ENCODE peak calls at places on chromosomes 5 and 9, in six cellular contexts. One of them, this sample, is unnamed.

GRCh38 chr5:176671399-176671798 is 24.1 kb downstream of the TSPAN17 start:
- DNase-seq in HepG2: no peak
- DNase-seq in SK-N-SH: no peak
- DNase-seq in H1: no peak
- DNase-seq in GM12878: no peak
- DNase-seq in K562: no peak
- DNase-seq in this sample: no peak

GRCh38 chr9:86064220-86064619 is 35.1 kb downstream of the GOLM1 start:
- DNase-seq in HepG2: no peak
- DNase-seq in SK-N-SH: no peak
- DNase-seq in H1: no peak
- DNase-seq in GM12878: no peak
- DNase-seq in K562: no peak
- DNase-seq in this sample: no peak

GRCh38 chr5:169979871-169980270 is 424 bp downstream of the INSYN2B start:
- DNase-seq in HepG2: no peak
- DNase-seq in SK-N-SH: no peak
- DNase-seq in H1: no peak
- DNase-seq in GM12878: no peak
- DNase-seq in K562: no peak
- DNase-seq in this sample: no peak

GRCh38 chr5:2289380-2289779 is 406.7 kb upstream of the IRX4 start:
- DNase-seq in HepG2: no peak
- DNase-seq in SK-N-SH: no peak
- DNase-seq in H1: no peak
- DNase-seq in GM12878: no peak
- DNase-seq in K562: no peak
- DNase-seq in this sample: no peak

GRCh38 chr5:112024769-112025168 is 267.8 kb upstream of the NREP start:
- DNase-seq in HepG2: no peak
- DNase-seq in SK-N-SH: no peak
- DNase-seq in H1: no peak
- DNase-seq in GM12878: no peak
- DNase-seq in K562: no peak
- DNase-seq in this sample: no peak

GRCh38 chr9:109561137-109561536 is 63.0 kb upstream of the PTPN3 start:
- DNase-seq in HepG2: no peak
- DNase-seq in SK-N-SH: no peak
- DNase-seq in H1: no peak
- DNase-seq in GM12878: no peak
- DNase-seq in K562: no peak
- DNase-seq in this sample: no peak

GRCh38 chr9:19788614-19789271 is at the start of gene SLC24A2:
- DNase-seq in HepG2: no peak
- DNase-seq in SK-N-SH: peak; percentile 79
- DNase-seq in H1: no peak
- DNase-seq in GM12878: no peak
- DNase-seq in K562: no peak
- DNase-seq in this sample: no peak

GRCh38 chr5:87394407-87394806 is 18.3 kb downstream of the CCNH start:
- DNase-seq in HepG2: no peak
- DNase-seq in SK-N-SH: no peak
- DNase-seq in H1: no peak
- DNase-seq in GM12878: no peak
- DNase-seq in K562: no peak
- DNase-seq in this sample: no peak

GRCh38 chr5:169667896-169668674 is 31.0 kb downstream of the DOCK2 start:
- DNase-seq in HepG2: peak; percentile 1
- DNase-seq in SK-N-SH: peak; percentile 36
- DNase-seq in H1: no peak
- DNase-seq in GM12878: no peak
- DNase-seq in K562: no peak
- DNase-seq in this sample: no peak

GRCh38 chr5:132176543-132176945 is 51.1 kb downstream of the P4HA2 start:
- DNase-seq in HepG2: no peak
- DNase-seq in SK-N-SH: no peak
- DNase-seq in H1: no peak
- DNase-seq in GM12878: no peak
- DNase-seq in K562: no peak
- DNase-seq in this sample: no peak

GRCh38 chr9:75086443-75087278 is 1.3 kb downstream of the NMRK1 start:
- DNase-seq in HepG2: peak; percentile 39
- DNase-seq in SK-N-SH: no peak
- DNase-seq in H1: no peak
- DNase-seq in GM12878: no peak
- DNase-seq in K562: no peak
- DNase-seq in this sample: no peak

GRCh38 chr9:127269440-127269839 is 4.9 kb downstream of the GARNL3 start:
- DNase-seq in HepG2: no peak
- DNase-seq in SK-N-SH: no peak
- DNase-seq in H1: no peak
- DNase-seq in GM12878: no peak
- DNase-seq in K562: no peak
- DNase-seq in this sample: no peak

GRCh38 chr5:42836070-42836769 is 24.5 kb upstream of the SELENOP start:
- DNase-seq in HepG2: no peak
- DNase-seq in SK-N-SH: no peak
- DNase-seq in H1: no peak
- DNase-seq in GM12878: no peak
- DNase-seq in K562: no peak
- DNase-seq in this sample: no peak

GRCh38 chr9:95138474-95138873 is 179.0 kb downstream of the FANCC start:
- DNase-seq in HepG2: no peak
- DNase-seq in SK-N-SH: peak; percentile 51
- DNase-seq in H1: no peak
- DNase-seq in GM12878: no peak
- DNase-seq in K562: no peak
- DNase-seq in this sample: no peak

GRCh38 chr5:4191703-4192102 is 596.1 kb downstream of the IRX1 start:
- DNase-seq in HepG2: no peak
- DNase-seq in SK-N-SH: no peak
- DNase-seq in H1: no peak
- DNase-seq in GM12878: no peak
- DNase-seq in K562: no peak
- DNase-seq in this sample: no peak

GRCh38 chr9:80699551-80699998 is 989.8 kb downstream of the TLE1 start:
- DNase-seq in HepG2: no peak
- DNase-seq in SK-N-SH: no peak
- DNase-seq in H1: no peak
- DNase-seq in GM12878: no peak
- DNase-seq in K562: no peak
- DNase-seq in this sample: no peak

GRCh38 chr5:5420251-5420650 is 2.2 kb upstream of the ICE1 start:
- DNase-seq in HepG2: no peak
- DNase-seq in SK-N-SH: no peak
- DNase-seq in H1: no peak
- DNase-seq in GM12878: no peak
- DNase-seq in K562: no peak
- DNase-seq in this sample: no peak

GRCh38 chr5:4987431-4987830 is 152.7 kb upstream of the ADAMTS16 start:
- DNase-seq in HepG2: no peak
- DNase-seq in SK-N-SH: no peak
- DNase-seq in H1: no peak
- DNase-seq in GM12878: no peak
- DNase-seq in K562: no peak
- DNase-seq in this sample: no peak

GRCh38 chr9:95009459-95009858 is 283.0 kb downstream of the AOPEP start:
- DNase-seq in HepG2: no peak
- DNase-seq in SK-N-SH: no peak
- DNase-seq in H1: no peak
- DNase-seq in GM12878: no peak
- DNase-seq in K562: no peak
- DNase-seq in this sample: no peak

GRCh38 chr5:8585230-8586018 is 716.5 kb downstream of the MTRR start:
- DNase-seq in HepG2: no peak
- DNase-seq in SK-N-SH: peak; percentile 36
- DNase-seq in H1: no peak
- DNase-seq in GM12878: no peak
- DNase-seq in K562: no peak
- DNase-seq in this sample: no peak

GRCh38 chr5:201672-202071 is 10.4 kb downstream of the LRRC14B start:
- DNase-seq in HepG2: no peak
- DNase-seq in SK-N-SH: no peak
- DNase-seq in H1: no peak
- DNase-seq in GM12878: no peak
- DNase-seq in K562: no peak
- DNase-seq in this sample: no peak

GRCh38 chr5:66603881-66604280 is 7.7 kb downstream of the MAST4 start:
- DNase-seq in HepG2: no peak
- DNase-seq in SK-N-SH: no peak
- DNase-seq in H1: no peak
- DNase-seq in GM12878: no peak
- DNase-seq in K562: no peak
- DNase-seq in this sample: no peak

GRCh38 chr9:126956929-126957686 is 42.5 kb downstream of the RALGPS1 start:
- DNase-seq in HepG2: no peak
- DNase-seq in SK-N-SH: no peak
- DNase-seq in H1: no peak
- DNase-seq in GM12878: no peak
- DNase-seq in K562: peak; percentile 49
- DNase-seq in this sample: peak; percentile 35

GRCh38 chr5:168916266-168916665 is 337.1 kb upstream of the PANK3 start:
- DNase-seq in HepG2: no peak
- DNase-seq in SK-N-SH: peak; percentile 74
- DNase-seq in H1: peak; percentile 9
- DNase-seq in GM12878: no peak
- DNase-seq in K562: no peak
- DNase-seq in this sample: no peak

GRCh38 chr5:179143446-179143845 is 83.3 kb downstream of the ZNF354C start:
- DNase-seq in HepG2: peak; percentile 32
- DNase-seq in SK-N-SH: no peak
- DNase-seq in H1: peak; percentile 67
- DNase-seq in GM12878: no peak
- DNase-seq in K562: peak; percentile 32
- DNase-seq in this sample: peak; percentile 36

GRCh38 chr9:114224247-114224610 is 68.9 kb downstream of the COL27A1 start:
- DNase-seq in HepG2: peak; percentile 53
- DNase-seq in SK-N-SH: no peak
- DNase-seq in H1: no peak
- DNase-seq in GM12878: no peak
- DNase-seq in K562: no peak
- DNase-seq in this sample: no peak

GRCh38 chr5:67878911-67879310 is 336.6 kb upstream of the PIK3R1 start:
- DNase-seq in HepG2: no peak
- DNase-seq in SK-N-SH: no peak
- DNase-seq in H1: no peak
- DNase-seq in GM12878: no peak
- DNase-seq in K562: no peak
- DNase-seq in this sample: no peak
- TF ChIP-seq YY1 in HepG2: no peak
- TF ChIP-seq YY1 in SK-N-SH: no peak
- TF ChIP-seq YY1 in H1: no peak
- TF ChIP-seq YY1 in GM12878: no peak
- TF ChIP-seq YY1 in K562: no peak
- TF ChIP-seq YY1 in this sample: no peak

DNA sequence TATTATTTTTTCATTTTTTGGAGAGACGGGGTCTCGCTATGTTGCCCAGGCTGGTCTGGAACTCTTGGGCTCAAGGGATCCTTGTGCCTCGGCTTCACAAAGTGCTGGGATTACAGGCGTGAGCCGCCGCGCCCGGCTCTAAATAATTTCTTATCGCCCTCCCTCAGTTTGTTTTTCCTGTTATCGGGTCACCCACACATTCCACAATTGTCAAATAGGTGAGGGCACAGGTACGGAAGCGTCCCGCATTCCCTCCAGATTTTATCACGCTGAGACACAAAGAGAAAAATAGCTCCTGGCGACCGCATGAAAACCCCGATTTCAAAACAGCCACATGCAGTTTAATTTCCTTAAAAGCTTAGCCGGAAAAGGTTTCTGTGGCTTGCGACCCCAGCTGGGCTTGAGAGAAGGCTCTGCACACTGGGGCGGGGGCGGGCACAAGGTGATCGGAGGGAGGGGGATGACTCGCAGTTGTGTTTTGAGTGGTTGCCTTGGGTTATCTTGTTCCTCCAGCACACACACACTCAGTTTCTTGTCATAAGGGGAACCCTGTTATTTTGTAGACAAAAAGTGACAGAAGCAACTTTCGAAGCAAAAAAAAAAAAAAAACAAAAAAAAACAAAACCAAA is 720 bp upstream of the IQGAP2 start:
- DNase-seq in HepG2: peak; percentile 58
- DNase-seq in SK-N-SH: peak; percentile 64
- DNase-seq in H1: no peak
- DNase-seq in GM12878: peak; percentile 85
- DNase-seq in K562: peak; percentile 89
- DNase-seq in this sample: no peak
- TF ChIP-seq JUND in HepG2: no peak
- TF ChIP-seq JUND in SK-N-SH: no peak
- TF ChIP-seq JUND in H1: no peak
- TF ChIP-seq JUND in GM12878: no peak
- TF ChIP-seq JUND in K562: no peak
- TF ChIP-seq JUND in this sample: no peak

DNA sequence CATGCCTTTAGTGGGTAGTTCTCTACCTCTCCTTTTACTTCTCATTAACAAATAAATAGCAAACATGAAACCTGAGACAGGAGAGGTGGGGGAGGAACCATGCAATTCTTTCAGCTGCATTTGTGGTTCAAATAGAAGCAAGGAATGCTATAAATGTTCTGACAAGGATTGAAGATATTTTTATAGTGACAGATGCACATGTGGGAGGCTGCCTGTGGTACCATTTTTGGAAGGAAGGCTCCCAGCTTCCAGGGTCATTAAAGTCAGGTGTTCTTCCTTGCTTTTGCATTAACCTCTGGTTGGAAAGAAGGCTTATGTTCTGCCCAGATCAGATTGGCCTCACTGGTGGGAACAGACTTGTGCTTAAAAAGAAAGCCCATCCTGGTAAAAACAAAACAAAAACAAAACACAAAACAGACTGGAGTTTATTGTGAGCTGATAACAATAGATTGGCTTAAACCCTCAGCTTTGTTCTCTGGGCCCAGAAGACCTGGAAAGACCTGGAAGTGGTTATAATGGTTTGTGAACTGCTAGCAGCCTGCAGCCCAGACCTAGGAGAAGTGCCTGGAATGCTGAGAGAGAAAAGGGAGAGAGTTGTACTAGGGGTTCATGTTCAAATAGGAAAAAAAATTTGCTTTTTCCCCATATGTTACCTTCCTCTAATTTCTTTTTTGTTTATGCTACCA is 396.7 kb downstream of the DMAC1 start:
- DNase-seq in HepG2: no peak
- DNase-seq in SK-N-SH: no peak
- DNase-seq in H1: no peak
- DNase-seq in GM12878: no peak
- DNase-seq in K562: no peak
- DNase-seq in this sample: no peak
- TF ChIP-seq MAX in HepG2: no peak
- TF ChIP-seq MAX in SK-N-SH: no peak
- TF ChIP-seq MAX in H1: no peak
- TF ChIP-seq MAX in GM12878: no peak
- TF ChIP-seq MAX in K562: no peak
- TF ChIP-seq MAX in this sample: no peak

GRCh38 chr5:134547579-134547978 is 22.1 kb downstream of the JADE2 start:
- DNase-seq in HepG2: no peak
- DNase-seq in SK-N-SH: no peak
- DNase-seq in H1: no peak
- DNase-seq in GM12878: no peak
- DNase-seq in K562: no peak
- DNase-seq in this sample: no peak
- TF ChIP-seq YY1 in HepG2: no peak
- TF ChIP-seq YY1 in SK-N-SH: peak; percentile 37
- TF ChIP-seq YY1 in H1: no peak
- TF ChIP-seq YY1 in GM12878: no peak
- TF ChIP-seq YY1 in K562: no peak
- TF ChIP-seq YY1 in this sample: no peak